ENCODE peak calls at places on chromosome 4, in ten cellular contexts. M, R, Z, K, L, F, N, A, I and S are unnamed samples.
A peak's percentile ranks its signal among the peaks of the same experiment; 100 is the strongest.

GRCh38 chr4:136922066-136922465 is 610.2 kb downstream of the PCDH18 start:
- DNase-seq in M (no peak), R (no peak), Z (no peak), K (no peak), L (no peak), F (no peak), N (no peak), A (no peak), I (no peak), S (peak; percentile 10)

GRCh38 chr4:150072906-150073714 is 5.1 kb upstream of the DCLK2 start:
- DNase-seq in M (no peak), R (no peak), Z (no peak), K (no peak), L (peak; percentile 80), F (no peak), N (no peak), A (peak; percentile 97), I (peak; percentile 77), S (no peak)

GRCh38 chr4:85411386-85411785 is 63.6 kb upstream of the ARHGAP24 start:
- DNase-seq in M (no peak), R (no peak), Z (no peak), K (no peak), L (no peak), F (no peak), N (no peak), A (no peak), I (no peak), S (no peak)

GRCh38 chr4:185227131-185227551 is 17.7 kb downstream of the SNX25 start:
- DNase-seq in M (no peak), R (no peak), Z (no peak), K (no peak), L (no peak), F (no peak), N (no peak), A (peak; percentile 13), I (no peak), S (no peak)

GRCh38 chr4:66558651-66559050 is 888.4 kb upstream of the EPHA5 start:
- DNase-seq in M (no peak), R (no peak), Z (no peak), K (no peak), L (no peak), F (no peak), N (no peak), A (no peak), I (no peak), S (no peak)

GRCh38 chr4:109506890-109507289 is 53.2 kb upstream of the MCUB start:
- DNase-seq in M (no peak), R (no peak), Z (no peak), K (no peak), L (no peak), F (no peak), N (no peak), A (peak; percentile 2), I (no peak), S (no peak)

GRCh38 chr4:98890698-98891097 is 38.2 kb downstream of the EIF4E start:
- DNase-seq in M (no peak), R (no peak), Z (no peak), K (no peak), L (no peak), F (no peak), N (no peak), A (no peak), I (no peak), S (no peak)

GRCh38 chr4:27366424-27366823 is 505.8 kb downstream of the STIM2 start:
- DNase-seq in M (no peak), R (no peak), Z (no peak), K (no peak), L (no peak), F (no peak), N (no peak), A (no peak), I (peak; percentile 6), S (no peak)

GRCh38 chr4:96603635-96604034 is 763.7 kb downstream of the PDHA2 start:
- DNase-seq in M (no peak), R (no peak), Z (no peak), K (no peak), L (no peak), F (no peak), N (no peak), A (no peak), I (no peak), S (no peak)

GRCh38 chr4:212438-213174 is 88.3 kb downstream of the ZNF718 start:
- DNase-seq in M (no peak), R (no peak), Z (no peak), K (no peak), L (peak; percentile 89), F (no peak), N (no peak), A (peak; percentile 71), I (no peak), S (no peak)

GRCh38 chr4:129064717-129065116 is 28.6 kb downstream of the SCLT1 start:
- DNase-seq in M (no peak), R (no peak), Z (no peak), K (no peak), L (peak; percentile 38), F (no peak), N (no peak), A (peak; percentile 77), I (no peak), S (no peak)

GRCh38 chr4:123127865-123128264 is 205.5 kb upstream of the NUDT6 start:
- DNase-seq in M (no peak), R (no peak), Z (no peak), K (no peak), L (no peak), F (no peak), N (no peak), A (no peak), I (no peak), S (no peak)

GRCh38 chr4:48017108-48017527 is 546 bp downstream of the NIPAL1 start:
- DNase-seq in M (peak; percentile 30), R (peak; percentile 54), Z (peak; percentile 59), K (no peak), L (peak; percentile 35), F (no peak), N (peak; percentile 21), A (peak; percentile 66), I (peak; percentile 33), S (no peak)

GRCh38 chr4:3017504-3017903 is 54.1 kb downstream of the GRK4 start:
- DNase-seq in M (no peak), R (no peak), Z (no peak), K (no peak), L (no peak), F (no peak), N (no peak), A (no peak), I (no peak), S (peak; percentile 9)

GRCh38 chr4:139916041-139916440 is 237.9 kb downstream of the MAML3 start:
- DNase-seq in M (no peak), R (no peak), Z (no peak), K (no peak), L (peak; percentile 14), F (no peak), N (no peak), A (no peak), I (no peak), S (no peak)

GRCh38 chr4:38523524-38524448 is 140.2 kb upstream of the KLF3 start:
- DNase-seq in M (no peak), R (no peak), Z (no peak), K (peak; percentile 30), L (no peak), F (no peak), N (peak; percentile 16), A (no peak), I (no peak), S (no peak)

GRCh38 chr4:43331226-43332078 is 438.9 kb downstream of the GRXCR1 start:
- DNase-seq in M (no peak), R (no peak), Z (no peak), K (no peak), L (peak; percentile 21), F (no peak), N (no peak), A (peak; percentile 69), I (peak; percentile 79), S (no peak)

GRCh38 chr4:58766763-58767162 is 1656.6 kb upstream of the IGFBP7 start:
- DNase-seq in M (no peak), R (no peak), Z (no peak), K (no peak), L (no peak), F (no peak), N (no peak), A (no peak), I (no peak), S (no peak)